ENCODE peak calls at places on chromosomes 7 and 10, in ten cellular contexts. X is A673; F is choroid plexus epithelial cell; D is GM10248; M is fibroblast of the aortic adventitia; Y is adrenal gland; W is kidney epithelial cell; N is activated CD8-positive, alpha-beta T cell treated with anti-CD3 and anti-CD28 coated beads for 36 hours; E is Calu3; O is endothelial cell. R is an unnamed sample.

GRCh38 chr10:73908853-73909611 is 1.9 kb upstream of the PLAU start:
- DNase-seq in X (peak), F (peak), D (peak), M (peak), Y (peak), W (peak), N (peak), E (peak), O (no peak), R (peak)

GRCh38 chr10:34102237-34102673 is 712.8 kb downstream of the PARD3 start:
- DNase-seq in X (peak), F (no peak), D (no peak), M (peak), Y (peak), W (no peak), N (no peak), E (no peak), O (no peak), R (no peak)

GRCh38 chr10:122044045-122044661 is 55.2 kb downstream of the TACC2 start:
- DNase-seq in X (no peak), F (peak), D (no peak), M (peak), Y (no peak), W (no peak), N (no peak), E (no peak), O (no peak), R (no peak)

GRCh38 chr7:8113184-8113583 is 144.6 kb downstream of the GLCCI1 start:
- DNase-seq in X (no peak), F (no peak), D (no peak), M (no peak), Y (no peak), W (no peak), N (no peak), E (no peak), O (no peak), R (no peak)

GRCh38 chr10:79420974-79421688 is 24.3 kb downstream of the ZCCHC24 start:
- DNase-seq in X (no peak), F (no peak), D (no peak), M (no peak), Y (no peak), W (no peak), N (no peak), E (no peak), O (no peak), R (no peak)

GRCh38 chr7:36522453-36523007 is 132.9 kb downstream of the ANLN start:
- DNase-seq in X (no peak), F (no peak), D (no peak), M (no peak), Y (no peak), W (no peak), N (no peak), E (no peak), O (no peak), R (no peak)

GRCh38 chr7:42573904-42574692 is 337.1 kb upstream of the GLI3 start:
- DNase-seq in X (no peak), F (peak), D (no peak), M (peak), Y (no peak), W (no peak), N (no peak), E (no peak), O (no peak), R (no peak)

GRCh38 chr10:22712246-22712958 is 2.0 kb downstream of the PIP4K2A start:
- DNase-seq in X (no peak), F (peak), D (no peak), M (peak), Y (no peak), W (no peak), N (no peak), E (no peak), O (no peak), R (no peak)

GRCh38 chr10:74593470-74593869 is 232.9 kb upstream of the KAT6B start:
- DNase-seq in X (no peak), F (peak), D (no peak), M (peak), Y (no peak), W (no peak), N (no peak), E (no peak), O (no peak), R (no peak)

GRCh38 chr10:43417950-43418768 is 9.2 kb upstream of the HNRNPF start:
- DNase-seq in X (no peak), F (no peak), D (peak), M (no peak), Y (no peak), W (no peak), N (peak), E (no peak), O (no peak), R (peak)

GRCh38 chr10:14605231-14605925 is 169.3 kb downstream of the FAM107B start:
- DNase-seq in X (no peak), F (peak), D (peak), M (peak), Y (no peak), W (no peak), N (peak), E (no peak), O (no peak), R (peak)

GRCh38 chr7:128852537-128853254 is 10.0 kb upstream of the ATP6V1F start:
- DNase-seq in X (no peak), F (no peak), D (no peak), M (no peak), Y (no peak), W (no peak), N (no peak), E (no peak), O (no peak), R (no peak)

DNA sequence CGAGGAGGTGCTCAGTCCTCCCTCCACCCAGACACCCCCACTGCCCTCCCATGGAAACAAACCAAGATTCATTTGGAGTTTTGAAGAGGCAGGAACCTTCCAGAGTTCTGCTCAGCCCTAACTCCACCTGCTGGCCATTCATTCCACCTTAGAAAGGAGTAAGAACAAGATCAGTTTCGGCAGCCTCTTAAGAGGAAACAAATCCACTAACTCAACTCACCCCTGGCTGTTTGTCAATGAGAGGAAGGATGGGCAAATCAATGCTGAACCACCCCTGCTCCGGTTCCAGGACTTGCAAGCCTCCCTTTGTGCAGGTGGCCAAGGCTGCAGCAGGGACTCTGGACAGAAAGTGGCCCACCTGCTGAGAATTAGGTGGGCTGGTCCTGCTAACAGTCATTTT is 26.2 kb downstream of the CCDC3 start:
- DNase-seq in X (no peak), F (peak), D (peak), M (no peak), Y (no peak), W (no peak), N (no peak), E (peak), O (peak), R (no peak)
- TF ChIP-seq CTCF in X (peak), F (peak), D (no peak), M (no peak), Y (no peak), W (peak), N (no peak), E (no peak), O (peak), R (no peak)

DNA sequence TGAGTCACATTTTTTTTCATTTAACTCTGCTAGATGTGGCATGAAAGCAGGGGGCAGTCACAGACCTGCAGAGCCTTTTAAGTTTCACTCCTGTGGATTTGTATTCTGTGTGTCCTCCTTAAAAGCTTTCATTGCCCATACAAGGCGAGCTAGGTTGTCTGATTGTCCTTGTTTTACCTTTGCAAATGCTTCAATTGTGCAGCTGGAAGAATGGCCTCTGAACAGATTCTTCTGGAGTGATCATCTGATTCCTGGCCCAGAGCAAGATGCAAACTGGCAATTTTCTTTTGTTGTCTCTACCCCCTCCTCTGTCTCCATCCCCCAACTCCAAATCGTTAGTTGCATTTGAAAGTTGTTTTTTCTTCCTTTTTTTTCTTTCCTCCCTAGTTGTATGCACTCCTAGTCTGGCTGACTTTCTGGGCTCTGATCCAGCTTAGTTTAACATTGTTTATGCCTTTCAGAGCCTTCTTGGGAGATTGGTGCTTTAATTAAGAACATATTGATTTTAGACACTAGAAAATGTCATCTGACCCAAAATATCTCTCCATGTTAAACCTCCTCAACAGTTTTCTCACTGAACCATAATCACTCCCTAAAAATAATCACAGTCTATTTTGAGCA is 150.2 kb downstream of the REEP3 start:
- DNase-seq in X (peak), F (peak), D (no peak), M (peak), Y (no peak), W (no peak), N (no peak), E (no peak), O (no peak), R (no peak)
- TF ChIP-seq CTCF in X (no peak), F (peak), D (no peak), M (no peak), Y (no peak), W (no peak), N (no peak), E (no peak), O (no peak), R (no peak)

GRCh38 chr10:18400201-18400910 is 251.0 kb downstream of the NSUN6 start:
- DNase-seq in X (no peak), F (no peak), D (peak), M (no peak), Y (peak), W (no peak), N (peak), E (peak), O (no peak), R (no peak)

GRCh38 chr10:18401416-18402195 is 249.8 kb downstream of the NSUN6 start:
- DNase-seq in X (no peak), F (no peak), D (no peak), M (no peak), Y (no peak), W (no peak), N (no peak), E (no peak), O (no peak), R (no peak)

GRCh38 chr10:18399158-18399557 is 252.2 kb downstream of the NSUN6 start:
- DNase-seq in X (no peak), F (no peak), D (peak), M (no peak), Y (no peak), W (no peak), N (no peak), E (no peak), O (no peak), R (no peak)

GRCh38 chr10:18402766-18403346 is 248.5 kb downstream of the NSUN6 start:
- DNase-seq in X (no peak), F (no peak), D (no peak), M (no peak), Y (no peak), W (no peak), N (no peak), E (no peak), O (no peak), R (no peak)

GRCh38 chr10:18400911-18401260 is 250.5 kb downstream of the NSUN6 start:
- DNase-seq in X (no peak), F (no peak), D (peak), M (no peak), Y (peak), W (no peak), N (no peak), E (no peak), O (peak), R (no peak)
- TF ChIP-seq CTCF in X (no peak), F (no peak), D (no peak), M (no peak), Y (no peak), W (no peak), N (no peak), E (no peak), O (no peak), R (no peak)

DNA sequence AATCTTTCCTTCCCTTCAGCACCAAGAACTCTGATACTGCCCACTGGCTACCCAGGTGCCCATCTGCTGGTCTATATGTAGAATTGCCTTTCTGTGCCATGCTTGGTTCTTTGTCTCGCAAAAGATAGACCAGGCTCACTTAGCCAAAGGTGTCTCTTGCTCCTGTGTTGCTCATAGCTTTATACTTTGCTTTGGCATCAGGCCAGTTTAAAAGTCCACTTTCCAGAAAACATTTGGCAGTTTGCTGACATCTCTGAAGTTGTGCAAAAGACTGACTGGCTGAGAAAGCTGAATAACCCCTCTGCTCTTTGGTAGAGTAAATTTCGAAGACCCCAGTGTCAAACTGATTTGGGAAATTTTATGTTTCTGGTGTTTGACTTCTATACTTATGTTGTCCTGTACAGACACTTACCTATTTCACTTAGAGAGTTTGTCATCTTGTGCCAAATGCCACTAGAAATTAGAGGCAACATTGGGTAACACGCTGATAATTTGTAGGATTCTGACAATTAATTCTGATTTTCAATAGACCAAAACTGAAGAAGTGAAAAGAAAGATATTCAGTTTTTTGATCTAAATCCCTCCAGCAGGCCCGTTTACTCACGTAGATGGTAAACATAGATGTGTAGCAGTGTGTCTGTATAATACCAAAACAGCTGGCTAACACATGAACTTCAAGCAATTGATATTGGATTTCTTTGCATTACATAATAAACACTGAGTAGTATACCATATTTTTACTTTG is 91.1 kb downstream of the CPED1 start:
- DNase-seq in X (no peak), F (peak), D (no peak), M (peak), Y (no peak), W (no peak), N (no peak), E (no peak), O (no peak), R (no peak)
- TF ChIP-seq CTCF in X (peak), F (peak), D (no peak), M (peak), Y (peak), W (peak), N (no peak), E (no peak), O (no peak), R (no peak)

GRCh38 chr7:2445047-2445446 is 31.2 kb downstream of the GRIFIN start:
- DNase-seq in X (no peak), F (no peak), D (no peak), M (peak), Y (no peak), W (no peak), N (no peak), E (no peak), O (no peak), R (no peak)
- TF ChIP-seq CTCF in X (no peak), F (peak), D (no peak), M (no peak), Y (no peak), W (no peak), N (no peak), E (no peak), O (no peak), R (no peak)

DNA sequence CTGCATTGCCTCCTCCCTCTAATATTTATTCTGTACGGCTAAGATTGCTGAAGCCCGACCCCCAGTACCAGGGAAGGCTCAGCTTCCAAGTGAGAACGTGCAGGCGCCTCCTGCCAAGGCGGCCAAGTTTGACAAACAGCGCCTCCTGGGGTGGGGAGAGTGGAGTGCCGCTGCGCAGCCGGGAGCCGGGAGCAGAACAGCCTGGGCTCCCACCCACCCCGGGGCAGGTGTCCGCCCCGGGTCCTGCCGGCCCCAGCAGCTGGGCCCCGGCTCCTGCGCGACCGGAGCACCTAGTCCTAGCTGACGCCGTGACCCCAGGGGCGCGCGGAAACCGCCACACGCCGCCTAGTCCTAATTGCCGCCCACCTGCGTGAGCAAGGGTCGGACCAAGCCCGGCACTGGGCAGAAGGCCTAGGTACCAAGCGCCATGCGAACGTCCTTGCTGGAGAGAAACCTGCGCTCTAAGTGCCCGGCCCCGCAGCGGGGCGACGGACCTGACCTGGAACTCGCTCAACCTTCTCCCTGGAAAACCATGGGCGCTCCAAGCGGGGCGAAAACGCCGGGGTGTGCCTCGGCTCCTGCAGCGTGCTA is 5.0 kb upstream of the EBF3 start:
- DNase-seq in X (peak), F (peak), D (no peak), M (peak), Y (no peak), W (no peak), N (peak), E (no peak), O (peak), R (no peak)
- TF ChIP-seq CTCF in X (peak), F (peak), D (peak), M (peak), Y (no peak), W (peak), N (peak), E (no peak), O (peak), R (no peak)

GRCh38 chr10:107450056-107450455 is 285.6 kb upstream of the SORCS1 start:
- DNase-seq in X (no peak), F (no peak), D (no peak), M (no peak), Y (no peak), W (no peak), N (no peak), E (no peak), O (no peak), R (no peak)

DNA sequence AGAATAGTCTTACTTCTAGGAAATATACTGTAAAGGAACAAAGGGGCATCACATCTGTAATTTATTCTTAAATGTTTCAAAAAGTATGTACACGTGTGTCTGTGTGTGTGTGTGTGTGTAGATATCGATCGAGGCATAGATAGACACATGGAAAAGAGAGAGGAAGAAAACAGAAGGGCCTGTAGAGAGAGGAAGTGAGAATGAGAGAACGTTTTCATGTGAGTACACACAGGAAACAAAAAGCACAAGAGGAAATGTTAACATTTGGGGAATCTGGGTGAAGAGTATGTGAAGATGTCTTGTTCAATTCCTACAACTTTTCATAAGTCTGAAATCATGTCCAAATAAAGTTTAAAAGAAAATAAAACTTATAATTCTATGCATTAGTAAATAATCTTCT is 286.5 kb upstream of the SORCS1 start:
- DNase-seq in X (no peak), F (no peak), D (no peak), M (no peak), Y (no peak), W (no peak), N (no peak), E (no peak), O (no peak), R (no peak)
- TF ChIP-seq CTCF in X (no peak), F (no peak), D (no peak), M (no peak), Y (no peak), W (no peak), N (no peak), E (no peak), O (no peak), R (no peak)

GRCh38 chr10:19815036-19815435 is 1.2 kb upstream of the PLXDC2 start:
- DNase-seq in X (no peak), F (no peak), D (no peak), M (no peak), Y (no peak), W (no peak), N (no peak), E (no peak), O (no peak), R (no peak)

GRCh38 chr10:19812976-19813375 is 3.3 kb upstream of the PLXDC2 start:
- DNase-seq in X (no peak), F (no peak), D (no peak), M (no peak), Y (no peak), W (no peak), N (no peak), E (no peak), O (no peak), R (no peak)

GRCh38 chr10:19809481-19809880 is 6.8 kb upstream of the PLXDC2 start:
- DNase-seq in X (no peak), F (no peak), D (no peak), M (no peak), Y (no peak), W (no peak), N (no peak), E (no peak), O (no peak), R (no peak)

GRCh38 chr10:19815478-19816419 is 483 bp upstream of the PLXDC2 start:
- DNase-seq in X (peak), F (peak), D (no peak), M (no peak), Y (peak), W (no peak), N (peak), E (no peak), O (peak), R (no peak)

DNA sequence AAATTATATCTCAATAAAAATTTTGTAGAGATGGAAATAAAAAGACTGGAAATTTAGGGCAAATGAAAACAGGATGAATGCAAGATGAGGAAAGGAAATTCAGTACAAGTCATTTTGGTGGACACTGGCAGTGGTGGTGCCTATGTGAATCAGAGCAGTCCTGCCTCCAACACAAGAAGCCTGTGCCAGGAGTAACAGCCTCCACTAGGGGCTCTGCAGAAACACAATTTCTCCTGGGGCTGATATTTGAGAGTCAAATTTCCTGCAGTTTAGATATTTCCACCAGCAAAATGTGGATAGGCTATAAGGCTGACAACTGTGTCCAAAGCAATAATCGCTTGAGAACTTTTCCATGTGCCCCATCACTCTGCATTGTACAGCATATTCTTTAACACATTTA is 4.7 kb upstream of the PLXDC2 start:
- DNase-seq in X (peak), F (peak), D (no peak), M (peak), Y (peak), W (no peak), N (no peak), E (no peak), O (peak), R (no peak)
- TF ChIP-seq CTCF in X (peak), F (peak), D (no peak), M (peak), Y (peak), W (peak), N (no peak), E (no peak), O (no peak), R (no peak)